ENCODE peak calls at places on chromosomes 4 and X, in four cellular contexts. One of them, this sample, is unnamed.

GRCh38 chr4:4619821-4620220 is 78.0 kb upstream of the STX18 start:
- DNase-seq in AG10803: no peak
- DNase-seq in left lung: no peak
- DNase-seq in astrocyte of the spinal cord: no peak
- DNase-seq in this sample: no peak

GRCh38 chr4:25441519-25442117 is 64.6 kb downstream of the ANAPC4 start:
- DNase-seq in astrocyte of the spinal cord: peak
- DNase-seq in left lung: peak
- DNase-seq in AG10803: peak
- DNase-seq in this sample: peak

GRCh38 chrX:18424482-18425198 is 768 bp upstream of the CDKL5 start:
- DNase-seq in astrocyte of the spinal cord: peak
- DNase-seq in AG10803: peak
- DNase-seq in left lung: no peak
- DNase-seq in this sample: peak

GRCh38 chr4:39526810-39527295 is 386 bp downstream of the UGDH start:
- DNase-seq in AG10803: no peak
- DNase-seq in astrocyte of the spinal cord: no peak
- DNase-seq in left lung: no peak
- DNase-seq in this sample: no peak

GRCh38 chr4:138561906-138562305 is 319.8 kb upstream of the SLC7A11 start:
- DNase-seq in left lung: no peak
- DNase-seq in astrocyte of the spinal cord: no peak
- DNase-seq in AG10803: no peak
- DNase-seq in this sample: no peak

GRCh38 chr4:3766791-3767561 is 791 bp downstream of the ADRA2C start:
- DNase-seq in AG10803: no peak
- DNase-seq in astrocyte of the spinal cord: peak
- DNase-seq in left lung: no peak
- DNase-seq in this sample: peak

GRCh38 chr4:47413515-47413914 is 50.0 kb downstream of the COMMD8 start:
- DNase-seq in astrocyte of the spinal cord: no peak
- DNase-seq in AG10803: no peak
- DNase-seq in left lung: no peak
- DNase-seq in this sample: no peak

GRCh38 chrX:130170752-130171445 is 863 bp upstream of the RAB33A start:
- DNase-seq in astrocyte of the spinal cord: no peak
- DNase-seq in AG10803: no peak
- DNase-seq in left lung: no peak
- DNase-seq in this sample: no peak

GRCh38 chr4:17511041-17511949 is 595 bp downstream of the QDPR start:
- DNase-seq in left lung: peak
- DNase-seq in astrocyte of the spinal cord: peak
- DNase-seq in AG10803: peak
- DNase-seq in this sample: peak

GRCh38 chr4:187321741-187322140 is 598.1 kb upstream of the FAT1 start:
- DNase-seq in left lung: no peak
- DNase-seq in astrocyte of the spinal cord: peak
- DNase-seq in AG10803: no peak
- DNase-seq in this sample: no peak

GRCh38 chr4:149522031-149522430 is 293.6 kb downstream of the IQCM start:
- DNase-seq in AG10803: peak
- DNase-seq in astrocyte of the spinal cord: no peak
- DNase-seq in left lung: no peak
- DNase-seq in this sample: peak

GRCh38 chr4:149521611-149522010 is 294.0 kb downstream of the IQCM start:
- DNase-seq in AG10803: peak
- DNase-seq in left lung: no peak
- DNase-seq in astrocyte of the spinal cord: peak
- DNase-seq in this sample: peak

GRCh38 chr4:149518471-149518870 is 297.2 kb downstream of the IQCM start:
- DNase-seq in astrocyte of the spinal cord: no peak
- DNase-seq in left lung: no peak
- DNase-seq in AG10803: no peak
- DNase-seq in this sample: no peak

DNA sequence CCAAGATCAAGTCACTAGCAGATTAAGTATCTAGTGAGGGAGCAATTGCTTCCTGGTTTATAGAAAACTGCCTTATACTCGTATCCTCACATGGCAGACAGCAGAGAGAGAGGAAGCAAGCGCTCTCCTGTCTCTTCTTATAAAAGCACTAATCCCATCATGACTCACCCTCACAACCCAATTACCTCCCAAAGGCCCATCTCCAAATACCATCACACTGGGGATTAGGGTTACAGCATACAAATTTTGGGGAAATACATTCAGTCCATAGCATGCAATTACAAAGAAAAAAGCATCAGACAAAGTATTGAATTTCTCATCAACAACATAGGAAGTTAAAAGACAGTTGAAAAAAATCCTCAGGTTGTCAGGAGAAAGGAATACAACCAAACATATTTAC is 292.6 kb downstream of the IQCM start:
- DNase-seq in left lung: no peak
- DNase-seq in AG10803: no peak
- DNase-seq in astrocyte of the spinal cord: no peak
- DNase-seq in this sample: no peak
- H3K4me3 ChIP-seq in left lung: no peak
- H3K4me3 ChIP-seq in AG10803: no peak
- H3K4me3 ChIP-seq in astrocyte of the spinal cord: no peak
- H3K4me3 ChIP-seq in this sample: no peak

GRCh38 chr4:186105721-186106335 is 1.3 kb downstream of the FAM149A start:
- DNase-seq in left lung: no peak
- DNase-seq in AG10803: no peak
- DNase-seq in astrocyte of the spinal cord: no peak
- DNase-seq in this sample: peak
- H3K4me3 ChIP-seq in left lung: peak
- H3K4me3 ChIP-seq in AG10803: no peak
- H3K4me3 ChIP-seq in astrocyte of the spinal cord: no peak
- H3K4me3 ChIP-seq in this sample: peak

GRCh38 chrX:19886375-19886774 is 1.0 kb downstream of the SH3KBP1 start:
- DNase-seq in astrocyte of the spinal cord: no peak
- DNase-seq in left lung: no peak
- DNase-seq in AG10803: no peak
- DNase-seq in this sample: no peak

GRCh38 chrX:19886888-19887531 is 390 bp downstream of the SH3KBP1 start:
- DNase-seq in AG10803: no peak
- DNase-seq in astrocyte of the spinal cord: no peak
- DNase-seq in left lung: no peak
- DNase-seq in this sample: peak

GRCh38 chrX:19885732-19886131 is 1.7 kb downstream of the SH3KBP1 start:
- DNase-seq in left lung: no peak
- DNase-seq in astrocyte of the spinal cord: no peak
- DNase-seq in AG10803: no peak
- DNase-seq in this sample: no peak

GRCh38 chrX:19889582-19890342 is 2.4 kb upstream of the SH3KBP1 start:
- DNase-seq in left lung: no peak
- DNase-seq in astrocyte of the spinal cord: peak
- DNase-seq in AG10803: peak
- DNase-seq in this sample: peak

GRCh38 chrX:19888419-19888879 is 1.0 kb upstream of the SH3KBP1 start:
- DNase-seq in left lung: no peak
- DNase-seq in AG10803: peak
- DNase-seq in astrocyte of the spinal cord: peak
- DNase-seq in this sample: peak
- H3K4me3 ChIP-seq in left lung: peak
- H3K4me3 ChIP-seq in AG10803: peak
- H3K4me3 ChIP-seq in astrocyte of the spinal cord: peak
- H3K4me3 ChIP-seq in this sample: peak

GRCh38 chrX:153778684-153779101 is 2.1 kb upstream of the SRPK3 start:
- DNase-seq in astrocyte of the spinal cord: no peak
- DNase-seq in left lung: no peak
- DNase-seq in AG10803: no peak
- DNase-seq in this sample: no peak

GRCh38 chrX:153781428-153782047 is 697 bp downstream of the SRPK3 start:
- DNase-seq in astrocyte of the spinal cord: no peak
- DNase-seq in AG10803: no peak
- DNase-seq in left lung: no peak
- DNase-seq in this sample: no peak

GRCh38 chrX:153780678-153781427 is at the start of gene SRPK3:
- DNase-seq in astrocyte of the spinal cord: peak
- DNase-seq in left lung: no peak
- DNase-seq in AG10803: no peak
- DNase-seq in this sample: no peak

GRCh38 chrX:153778151-153778551 is 2.7 kb upstream of the SRPK3 start:
- DNase-seq in astrocyte of the spinal cord: no peak
- DNase-seq in left lung: no peak
- DNase-seq in AG10803: no peak
- DNase-seq in this sample: no peak

GRCh38 chrX:153779891-153780677 is 757 bp upstream of the SRPK3 start:
- DNase-seq in left lung: no peak
- DNase-seq in AG10803: no peak
- DNase-seq in astrocyte of the spinal cord: no peak
- DNase-seq in this sample: no peak
- H3K4me3 ChIP-seq in left lung: no peak
- H3K4me3 ChIP-seq in AG10803: no peak
- H3K4me3 ChIP-seq in astrocyte of the spinal cord: no peak
- H3K4me3 ChIP-seq in this sample: no peak

GRCh38 chr4:1991596-1992434 is 17.0 kb downstream of the NELFA start:
- DNase-seq in left lung: peak
- DNase-seq in AG10803: no peak
- DNase-seq in astrocyte of the spinal cord: no peak
- DNase-seq in this sample: no peak

GRCh38 chr4:1991087-1991486 is 17.7 kb downstream of the NELFA start:
- DNase-seq in left lung: no peak
- DNase-seq in astrocyte of the spinal cord: no peak
- DNase-seq in AG10803: no peak
- DNase-seq in this sample: no peak

GRCh38 chr4:1993169-1993516 is 15.6 kb downstream of the NELFA start:
- DNase-seq in astrocyte of the spinal cord: no peak
- DNase-seq in left lung: no peak
- DNase-seq in AG10803: no peak
- DNase-seq in this sample: no peak

GRCh38 chr4:1990676-1991075 is 18.1 kb downstream of the NELFA start:
- DNase-seq in left lung: no peak
- DNase-seq in astrocyte of the spinal cord: no peak
- DNase-seq in AG10803: no peak
- DNase-seq in this sample: no peak

DNA sequence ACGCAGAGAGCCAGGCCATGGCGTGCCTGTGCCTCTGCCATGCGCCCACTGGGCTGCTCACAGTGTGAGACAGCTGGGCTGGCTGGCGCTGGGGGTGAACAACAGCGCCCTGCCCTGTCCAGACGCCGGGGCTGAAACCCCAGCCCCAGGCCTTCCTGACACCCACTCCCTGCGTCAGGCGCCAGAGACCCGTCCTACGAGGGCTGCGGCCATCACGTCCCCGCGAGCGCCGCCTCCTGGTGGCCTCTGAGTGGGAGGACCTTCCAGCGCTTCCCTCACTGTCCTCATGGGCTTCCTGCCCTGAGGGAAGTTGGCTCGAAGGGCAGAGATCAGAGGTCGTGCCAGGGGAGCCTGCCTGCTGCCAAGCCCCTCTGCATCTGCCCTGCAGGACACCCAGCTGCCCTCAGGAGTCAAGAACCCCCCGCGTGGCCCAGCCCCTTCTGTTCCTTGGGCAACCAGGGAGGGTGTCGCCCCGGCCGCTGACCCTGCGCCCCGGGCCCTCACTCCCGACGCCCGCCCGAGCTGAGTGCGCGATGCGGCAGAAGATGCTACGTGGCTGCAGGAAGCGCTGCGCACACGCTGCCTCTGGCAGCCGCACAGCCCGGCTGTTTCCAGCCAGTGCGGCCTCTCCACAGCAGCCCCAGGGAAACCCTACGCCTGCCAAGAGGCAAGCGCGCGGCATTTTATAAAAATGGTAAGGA is 16.2 kb downstream of the NELFA start:
- DNase-seq in AG10803: no peak
- DNase-seq in astrocyte of the spinal cord: no peak
- DNase-seq in left lung: peak
- DNase-seq in this sample: no peak
- H3K4me3 ChIP-seq in AG10803: no peak
- H3K4me3 ChIP-seq in astrocyte of the spinal cord: no peak
- H3K4me3 ChIP-seq in left lung: no peak
- H3K4me3 ChIP-seq in this sample: no peak

GRCh38 chr4:15702941-15703403 is at the start of gene BST1:
- DNase-seq in left lung: peak
- DNase-seq in AG10803: peak
- DNase-seq in astrocyte of the spinal cord: peak
- DNase-seq in this sample: peak
- H3K4me3 ChIP-seq in left lung: peak
- H3K4me3 ChIP-seq in AG10803: peak
- H3K4me3 ChIP-seq in astrocyte of the spinal cord: peak
- H3K4me3 ChIP-seq in this sample: peak

This sample was measured in MG63.